ENCODE peak calls at places on chromosomes 6 and 20, in nine cellular contexts. C is HFF-Myc, A is adrenal gland, X is prostate gland, I is GM23338, Y is left lung, M is HAP-1, O is mesendoderm, Q is Peyer's patch. Z is an unnamed sample.

GRCh38 chr6:35426074-35426473 is 26.1 kb upstream of the FANCE start:
- DNase-seq in A (no peak), M (no peak), Q (no peak), X (no peak), Y (no peak), C (no peak), O (no peak), I (no peak), Z (no peak)

GRCh38 chr6:81814365-81815109 is 62.1 kb upstream of the TENT5A start:
- DNase-seq in A (no peak), M (no peak), C (no peak), Q (no peak), O (no peak), X (no peak), Y (no peak), I (no peak), Z (no peak)

GRCh38 chr6:129696843-129697242 is 13.1 kb downstream of the ARHGAP18 start:
- DNase-seq in Q (no peak), A (no peak), Y (no peak), O (no peak), X (no peak), M (no peak), I (no peak), C (no peak), Z (no peak)

GRCh38 chr6:34055223-34055933 is 90.5 kb downstream of the GRM4 start:
- DNase-seq in X (peak), M (peak), A (peak), O (peak), Q (peak), I (peak), C (peak), Y (peak), Z (peak)

GRCh38 chr6:93341900-93342613 is 77.3 kb downstream of the EPHA7 start:
- DNase-seq in Q (no peak), M (no peak), A (no peak), O (no peak), I (no peak), C (no peak), X (no peak), Y (no peak), Z (no peak)

GRCh38 chr6:69022991-69023390 is 387.9 kb downstream of the ADGRB3 start:
- DNase-seq in I (no peak), Q (no peak), C (no peak), Y (no peak), A (no peak), M (no peak), O (no peak), X (no peak), Z (no peak)

GRCh38 chr20:13868331-13868730 is 83.5 kb downstream of the NDUFAF5 start:
- DNase-seq in M (no peak), A (no peak), I (no peak), Q (no peak), X (no peak), O (no peak), C (peak), Y (no peak), Z (no peak)

GRCh38 chr6:11710221-11710836 is 68.3 kb downstream of the ADTRP start:
- DNase-seq in A (no peak), I (no peak), M (no peak), O (peak), Q (no peak), C (no peak), Y (no peak), X (no peak), Z (no peak)

GRCh38 chr6:165804331-165805066 is 141.5 kb upstream of the PDE10A start:
- DNase-seq in C (no peak), Y (no peak), A (no peak), I (peak), X (no peak), O (peak), Q (no peak), M (no peak), Z (no peak)

GRCh38 chr6:14107000-14107399 is 10.6 kb upstream of the CD83 start:
- DNase-seq in M (no peak), C (no peak), Q (no peak), Y (no peak), A (no peak), I (no peak), X (no peak), O (no peak), Z (no peak)

GRCh38 chr6:169269180-169270076 is 15.8 kb upstream of the THBS2 start:
- DNase-seq in I (no peak), Y (no peak), M (no peak), A (no peak), C (no peak), O (no peak), X (no peak), Q (peak), Z (no peak)

GRCh38 chr20:20085071-20085470 is 32.7 kb downstream of the CFAP61 start:
- DNase-seq in C (no peak), I (no peak), X (no peak), A (peak), Y (no peak), M (no peak), O (no peak), Q (no peak), Z (no peak)

GRCh38 chr20:45049904-45050471 is 50.9 kb downstream of the KCNS1 start:
- DNase-seq in Y (no peak), A (no peak), I (no peak), Q (no peak), C (no peak), O (no peak), M (no peak), X (no peak), Z (no peak)

GRCh38 chr6:24520929-24521546 is 26.3 kb downstream of the ALDH5A1 start:
- DNase-seq in O (peak), Y (peak), Q (peak), M (peak), I (peak), C (no peak), A (peak), X (peak), Z (peak)

GRCh38 chr20:36606171-36607116 is 865 bp downstream of the RAB5IF start:
- DNase-seq in I (peak), C (no peak), Q (no peak), O (peak), X (no peak), A (peak), M (no peak), Y (peak), Z (no peak)

GRCh38 chr6:9399916-9400315 is 964.6 kb upstream of the SLC35B3 start:
- DNase-seq in Q (no peak), M (no peak), I (no peak), C (no peak), Y (no peak), O (no peak), A (no peak), X (peak), Z (no peak)

GRCh38 chr6:133376743-133377142 is 135.6 kb downstream of the EYA4 start:
- DNase-seq in C (no peak), M (no peak), Q (no peak), X (no peak), Y (no peak), O (no peak), A (no peak), I (no peak), Z (no peak)

GRCh38 chr6:151148111-151148510 is 91.7 kb upstream of the AKAP12 start:
- DNase-seq in X (no peak), C (no peak), Q (no peak), A (peak), I (no peak), Y (no peak), O (peak), M (no peak), Z (no peak)

GRCh38 chr6:148723484-148723883 is 23.3 kb upstream of the UST start:
- DNase-seq in M (peak), X (no peak), A (no peak), Y (no peak), O (no peak), Q (no peak), I (no peak), C (peak), Z (no peak)

GRCh38 chr20:51570755-51571469 is 28.4 kb upstream of the NFATC2 start:
- DNase-seq in M (no peak), Q (no peak), Y (no peak), O (no peak), X (no peak), A (no peak), I (no peak), C (no peak), Z (no peak)

GRCh38 chr20:2771631-2772080 is 28.8 kb downstream of the CPXM1 start:
- DNase-seq in C (no peak), Q (no peak), Y (peak), M (no peak), I (peak), X (no peak), O (peak), A (no peak), Z (peak)

GRCh38 chr6:34151321-34152041 is 5.6 kb upstream of the GRM4 start:
- DNase-seq in X (no peak), Q (peak), A (no peak), C (no peak), O (peak), M (no peak), Y (no peak), I (peak), Z (no peak)

GRCh38 chr20:63520594-63520938 is at the start of gene PPDPF:
- DNase-seq in O (peak), I (no peak), Q (peak), X (peak), C (no peak), Y (peak), A (peak), M (peak), Z (peak)

GRCh38 chr6:26327450-26328264 is 37.3 kb upstream of the BTN3A2 start:
- DNase-seq in Y (no peak), C (no peak), Q (no peak), O (peak), I (peak), M (peak), A (no peak), X (no peak), Z (no peak)

DNA sequence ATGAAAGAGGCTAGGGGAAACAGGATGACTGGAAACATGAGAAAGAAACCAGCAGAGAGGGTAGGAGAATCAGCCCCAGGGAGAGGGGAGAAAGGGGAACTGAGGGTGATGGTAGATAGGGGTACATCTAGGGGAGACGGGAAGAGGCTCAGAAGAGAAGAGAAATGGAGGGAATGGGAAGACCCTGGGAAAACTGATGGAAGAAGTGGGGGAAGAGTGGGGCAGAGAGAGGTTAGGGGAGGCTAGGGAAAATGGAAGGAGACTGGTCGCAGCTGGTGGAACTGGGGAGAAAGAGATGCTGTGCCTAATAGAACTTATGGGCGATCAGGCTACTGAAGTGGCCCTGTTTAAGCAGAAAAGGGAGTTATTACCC is 548 bp downstream of the PROCR start:
- DNase-seq in O (no peak), Q (no peak), M (no peak), X (no peak), Y (no peak), C (no peak), I (no peak), A (no peak), Z (no peak)
- H3K4me3 ChIP-seq in O (no peak), Q (peak), M (peak), X (peak), Y (peak), C (peak), I (peak), A (peak), Z (peak)

DNA sequence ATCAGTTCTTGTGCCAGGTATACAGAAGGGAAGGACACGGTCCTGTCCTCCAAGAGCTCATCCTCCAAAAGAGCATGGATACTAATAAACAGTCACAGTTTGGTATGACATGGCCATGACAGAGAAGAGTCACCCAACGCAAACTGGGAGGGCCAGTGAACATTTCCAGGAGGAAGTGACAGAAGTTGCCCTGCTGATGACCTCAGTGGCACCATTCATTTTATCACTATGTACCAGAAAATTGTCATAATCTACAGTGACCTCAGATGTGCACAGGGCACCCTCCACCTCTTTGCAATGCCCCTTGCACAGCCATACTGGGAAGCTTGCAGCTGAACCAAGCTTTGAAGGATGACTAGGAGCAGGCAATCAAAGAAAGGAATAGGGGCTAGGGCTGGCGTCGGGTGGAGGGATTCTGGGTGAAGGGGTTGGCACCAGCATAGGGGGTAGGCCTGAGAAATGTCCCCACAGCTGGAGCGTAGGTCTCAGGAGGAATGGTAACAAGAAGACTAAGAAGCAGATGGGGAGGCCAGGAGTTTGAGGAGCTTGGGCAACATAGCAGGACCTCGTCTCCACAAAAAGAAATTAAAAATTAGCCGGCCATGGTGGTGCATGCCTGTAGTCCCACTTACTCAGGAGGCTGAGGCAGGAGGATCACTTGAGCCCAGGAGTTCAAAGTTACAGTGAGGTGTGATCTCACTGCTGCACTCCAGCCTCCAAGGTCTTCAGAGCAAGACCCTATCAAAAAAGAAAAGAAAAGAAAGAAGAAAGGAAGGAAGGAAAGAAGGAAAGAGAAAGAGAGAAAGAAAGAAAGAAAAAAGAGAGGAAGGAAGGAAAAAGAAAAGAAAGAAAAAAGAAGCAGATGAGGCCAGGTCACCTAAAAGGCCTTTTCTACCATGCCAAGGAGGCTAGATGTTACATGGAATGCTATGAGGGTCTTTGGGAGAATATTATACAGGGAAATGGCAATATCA is 65.3 kb upstream of the SNX9 start:
- DNase-seq in M (no peak), X (no peak), O (no peak), C (no peak), Y (no peak), Q (no peak), A (peak), I (no peak), Z (no peak)
- H3K4me3 ChIP-seq in M (no peak), X (no peak), O (no peak), C (no peak), Y (no peak), Q (no peak), A (no peak), I (no peak), Z (no peak)

DNA sequence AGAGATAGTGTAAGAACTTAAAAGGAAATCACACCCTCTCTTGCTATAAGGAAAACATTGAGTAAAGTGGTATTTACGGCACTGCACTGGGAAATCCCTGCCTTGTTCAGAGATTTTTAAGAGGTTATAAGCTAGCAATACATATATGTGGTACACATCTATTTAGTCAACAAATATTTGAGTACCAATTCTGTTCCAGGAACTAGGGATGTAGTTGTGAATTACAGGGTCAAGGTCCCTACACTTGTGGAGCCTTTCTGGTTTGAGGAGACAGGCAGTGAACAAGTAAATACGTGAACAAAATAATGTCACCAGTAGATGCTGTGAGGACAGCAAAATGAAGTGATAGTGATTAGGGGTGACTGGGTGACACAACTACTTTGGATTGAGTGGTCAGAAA is 1.8 kb downstream of the TM9SF4 start:
- DNase-seq in C (no peak), Q (no peak), A (no peak), Y (no peak), O (no peak), I (no peak), X (no peak), M (no peak), Z (no peak)
- H3K4me3 ChIP-seq in C (peak), Q (no peak), A (no peak), Y (no peak), O (no peak), I (peak), X (no peak), M (no peak), Z (no peak)

DNA sequence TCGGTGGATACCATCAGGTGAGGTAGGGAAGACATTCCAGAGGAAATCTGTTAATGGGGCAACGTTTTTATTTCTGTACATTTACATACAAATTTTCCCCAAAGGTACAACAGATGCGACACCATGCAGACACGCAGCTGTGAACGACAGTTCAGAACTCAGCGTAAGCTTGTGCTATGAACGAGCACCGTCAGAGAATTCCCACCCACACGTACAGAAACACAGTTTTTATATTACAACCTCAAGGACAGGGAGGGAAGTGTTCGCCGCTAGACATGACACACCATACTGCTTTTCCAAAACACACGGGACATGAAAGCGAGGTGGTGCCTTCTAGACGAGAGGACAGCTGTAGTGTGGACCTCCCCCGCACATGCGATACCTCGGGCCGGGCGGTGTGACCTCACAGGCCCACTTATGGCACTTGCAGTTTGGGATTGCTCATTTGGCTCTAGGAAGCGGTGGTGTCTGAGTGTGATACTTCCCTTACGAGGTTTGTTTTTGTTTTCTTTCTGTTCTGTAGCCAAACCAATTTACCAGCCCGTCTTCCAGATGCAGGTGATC is 10.7 kb downstream of the PSMG4 start:
- DNase-seq in X (no peak), I (no peak), Q (no peak), M (no peak), Y (no peak), A (no peak), C (no peak), O (no peak), Z (no peak)
- H3K4me3 ChIP-seq in X (no peak), I (no peak), Q (no peak), M (no peak), Y (no peak), A (no peak), C (no peak), O (no peak), Z (no peak)

GRCh38 chr6:32459781-32460424 is 20.2 kb downstream of the HLA-DRA start:
- DNase-seq in Q (no peak), C (no peak), M (no peak), A (no peak), X (peak), Y (no peak), O (no peak), I (no peak), Z (no peak)
- H3K4me3 ChIP-seq in Q (peak), C (no peak), M (no peak), A (no peak), X (peak), Y (peak), O (no peak), I (no peak), Z (no peak)

GRCh38 chr6:137728386-137729349 is 138.4 kb upstream of the TNFAIP3 start:
- DNase-seq in C (no peak), X (peak), A (peak), I (no peak), Q (no peak), M (peak), Y (no peak), O (no peak), Z (peak)
- H3K4me3 ChIP-seq in C (no peak), X (no peak), A (no peak), I (no peak), Q (no peak), M (no peak), Y (no peak), O (no peak), Z (no peak)

DNA sequence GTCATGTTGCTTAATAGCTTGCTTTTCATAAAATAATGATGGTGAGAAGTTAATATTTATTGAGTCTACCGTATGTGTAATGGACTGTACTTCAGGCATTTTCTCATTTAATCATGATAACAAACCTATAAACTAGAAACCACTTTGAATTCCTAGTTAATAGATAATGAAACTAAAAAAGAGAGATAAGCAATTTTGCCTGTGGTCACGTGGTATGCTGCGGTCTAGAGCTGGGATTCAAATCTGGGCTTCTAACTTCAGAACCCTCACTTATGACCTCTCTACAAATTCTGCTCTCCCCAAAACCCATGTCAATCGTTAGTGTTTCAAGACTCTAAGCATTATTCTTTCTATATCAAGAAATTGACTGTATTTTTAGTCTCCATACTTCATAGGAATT is 700.7 kb downstream of the PRKN start:
- DNase-seq in Q (no peak), C (no peak), A (no peak), I (no peak), Y (no peak), O (no peak), X (no peak), M (no peak), Z (no peak)
- H3K4me3 ChIP-seq in Q (no peak), C (no peak), A (no peak), I (no peak), Y (no peak), O (no peak), X (no peak), M (no peak), Z (no peak)

DNA sequence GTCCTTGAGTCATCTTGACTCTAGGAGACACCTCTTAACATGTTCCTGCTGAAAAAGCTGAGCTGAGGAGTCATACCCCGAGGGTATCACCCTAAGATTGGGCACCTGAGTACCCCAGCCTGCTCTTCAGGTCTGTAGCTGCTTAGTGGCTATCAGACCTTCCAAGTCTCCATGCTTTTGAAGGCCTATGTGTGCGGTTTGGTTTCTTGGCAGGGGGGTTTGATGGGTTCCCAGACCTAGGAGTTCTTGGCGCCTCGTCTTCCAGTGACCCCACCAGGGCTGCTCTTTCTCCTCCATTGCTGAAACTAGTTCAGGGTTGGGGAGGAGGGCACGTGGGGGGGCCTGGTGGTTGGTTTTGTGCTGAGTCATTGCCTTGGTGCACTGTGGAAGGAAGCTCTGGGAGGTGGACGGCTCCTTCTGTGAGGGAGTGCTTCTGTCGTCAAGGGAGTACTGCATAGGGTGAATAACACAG is 20.1 kb downstream of the IGF2R start:
- DNase-seq in O (no peak), I (no peak), Y (no peak), Q (no peak), M (no peak), X (no peak), A (no peak), C (no peak), Z (no peak)
- H3K4me3 ChIP-seq in O (no peak), I (no peak), Y (no peak), Q (no peak), M (no peak), X (no peak), A (no peak), C (no peak), Z (no peak)

GRCh38 chr20:57625978-57626377 is 5.8 kb upstream of the ZBP1 start:
- DNase-seq in X (no peak), M (no peak), Y (no peak), Q (no peak), I (no peak), A (no peak), O (no peak), C (no peak), Z (no peak)

GRCh38 chr20:57625181-57625958 is 5.1 kb upstream of the ZBP1 start:
- DNase-seq in I (no peak), Y (peak), Q (no peak), C (no peak), A (no peak), X (no peak), M (no peak), O (no peak), Z (no peak)

GRCh38 chr20:57627972-57628650 is 7.9 kb upstream of the ZBP1 start:
- DNase-seq in C (peak), A (peak), O (no peak), Y (peak), Q (peak), X (no peak), I (no peak), M (no peak), Z (no peak)

GRCh38 chr20:57629976-57630525 is 9.8 kb upstream of the ZBP1 start:
- DNase-seq in I (no peak), Y (no peak), Q (no peak), X (no peak), M (no peak), A (no peak), O (no peak), C (no peak), Z (no peak)

GRCh38 chr20:57627339-57627738 is 7.1 kb upstream of the ZBP1 start:
- DNase-seq in C (no peak), X (no peak), Q (no peak), I (no peak), O (no peak), Y (no peak), M (no peak), A (no peak), Z (no peak)
- H3K4me3 ChIP-seq in C (no peak), X (no peak), Q (no peak), I (no peak), O (no peak), Y (no peak), M (no peak), A (no peak), Z (no peak)